ENCODE peak calls at places on chromosomes 13 and 19, in eight cellular contexts. T is PC-3, S is progenitor cell of endocrine pancreas, W is fibroblast of mammary gland, U is right lobe of liver, H is AG04450, A is endodermal cell, B is hepatocyte. C is an unnamed sample.

GRCh38 chr13:103371271-103371670 is 305.1 kb upstream of the SLC10A2 start:
- DNase-seq in T (peak), S (no peak), W (no peak), U (no peak), H (no peak), A (no peak), B (no peak), C (no peak)

GRCh38 chr13:97856001-97856675 is 97.3 kb upstream of the IPO5 start:
- DNase-seq in T (no peak), S (no peak), W (peak), U (no peak), H (no peak), A (peak), B (peak), C (no peak)

GRCh38 chr13:44311011-44311481 is 62.6 kb upstream of the SERP2 start:
- DNase-seq in T (peak), S (no peak), W (peak), U (no peak), H (no peak), A (no peak), B (no peak), C (no peak)

GRCh38 chr13:109784590-109785140 is 1.7 kb downstream of the IRS2 start:
- DNase-seq in T (peak), S (peak), W (peak), U (peak), H (no peak), A (peak), B (peak), C (peak)

GRCh38 chr13:99892189-99892588 is 79.4 kb downstream of the ZIC5 start:
- DNase-seq in T (no peak), S (no peak), W (no peak), U (no peak), H (no peak), A (peak), B (no peak), C (no peak)

GRCh38 chr19:40239415-40240226 is 13.1 kb upstream of the CCNP start:
- DNase-seq in T (no peak), S (no peak), W (no peak), U (no peak), H (no peak), A (no peak), B (no peak), C (no peak)

GRCh38 chr19:13938361-13939027 is at the start of gene PODNL1:
- DNase-seq in T (no peak), S (no peak), W (peak), U (no peak), H (no peak), A (no peak), B (peak), C (no peak)

GRCh38 chr13:42396501-42396900 is 124.5 kb downstream of the AKAP11 start:
- DNase-seq in T (peak), S (no peak), W (no peak), U (no peak), H (no peak), A (no peak), B (no peak), C (no peak)

DNA sequence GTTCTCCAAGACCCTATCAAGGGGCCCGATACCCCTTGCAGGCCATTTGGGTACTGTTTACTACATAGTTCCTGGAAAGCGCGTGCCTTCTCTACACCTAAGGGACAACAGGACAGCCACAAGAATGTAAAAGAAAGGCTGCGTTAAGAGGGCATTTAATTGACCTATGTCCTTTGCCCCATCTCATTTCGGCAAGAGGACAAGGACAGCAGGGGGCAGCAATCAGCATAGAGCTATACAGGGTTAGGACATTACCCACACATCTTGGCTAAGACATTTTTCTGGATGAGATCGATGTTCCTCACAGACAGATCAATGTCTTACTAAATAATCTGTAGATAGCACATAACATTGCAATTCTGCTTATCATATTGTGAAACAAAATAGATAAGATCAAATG is 41.2 kb downstream of the FLT3 start:
- DNase-seq in T (peak), S (no peak), W (peak), U (peak), H (no peak), A (peak), B (peak), C (no peak)
- TF ChIP-seq CTCF in T (peak), S (peak), W (peak), U (peak), H (peak), A (peak), B (peak), C (peak)

GRCh38 chr19:1812426-1813196 is 535 bp upstream of the ATP8B3 start:
- DNase-seq in T (peak), S (peak), W (peak), U (peak), H (peak), A (peak), B (peak), C (peak)
- TF ChIP-seq CTCF in T (peak), S (peak), W (peak), U (peak), H (peak), A (peak), B (peak), C (peak)

DNA sequence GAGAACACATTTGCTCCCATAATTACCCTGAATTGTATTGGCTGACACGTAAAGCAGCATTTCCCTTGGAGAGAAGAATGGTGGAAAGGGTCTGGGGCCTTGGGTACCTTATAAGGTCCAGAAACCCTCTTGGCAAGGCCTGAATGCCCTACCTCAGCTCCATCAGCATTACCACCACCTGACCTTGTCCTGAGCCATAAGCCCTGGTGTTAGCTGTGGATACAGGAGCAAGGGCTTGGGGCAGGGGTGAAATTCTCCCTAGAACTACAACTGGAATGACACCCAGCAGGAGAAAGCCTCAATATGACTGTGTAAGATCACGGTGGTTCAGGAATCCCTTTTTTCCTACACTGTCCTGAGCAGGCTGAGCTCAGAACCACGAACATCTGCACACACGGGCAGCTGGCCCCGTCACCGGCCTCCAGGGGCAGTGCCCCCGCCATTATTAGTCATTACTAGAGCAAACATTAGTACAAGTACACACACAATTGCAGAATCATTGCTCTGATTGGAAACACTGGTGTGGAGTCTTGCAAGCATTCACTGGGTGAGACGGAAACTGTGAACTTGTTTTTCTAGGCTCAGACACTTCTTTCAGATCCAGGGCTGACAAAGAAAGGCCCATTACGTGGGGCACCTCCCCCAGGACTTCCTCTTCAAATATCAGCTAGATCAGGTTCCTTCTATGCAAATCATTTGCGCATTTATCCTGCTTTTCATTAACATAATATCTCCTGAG is 26.7 kb upstream of the MTIF3 start:
- DNase-seq in T (peak), S (no peak), W (peak), U (no peak), H (peak), A (no peak), B (peak), C (no peak)
- TF ChIP-seq CTCF in T (peak), S (peak), W (no peak), U (peak), H (no peak), A (no peak), B (no peak), C (no peak)

GRCh38 chr19:20513179-20513934 is 52.2 kb downstream of the ZNF737 start:
- DNase-seq in T (no peak), S (no peak), W (no peak), U (no peak), H (no peak), A (no peak), B (peak), C (no peak)
- TF ChIP-seq CTCF in T (no peak), S (peak), W (no peak), U (no peak), H (no peak), A (peak), B (no peak), C (no peak)

DNA sequence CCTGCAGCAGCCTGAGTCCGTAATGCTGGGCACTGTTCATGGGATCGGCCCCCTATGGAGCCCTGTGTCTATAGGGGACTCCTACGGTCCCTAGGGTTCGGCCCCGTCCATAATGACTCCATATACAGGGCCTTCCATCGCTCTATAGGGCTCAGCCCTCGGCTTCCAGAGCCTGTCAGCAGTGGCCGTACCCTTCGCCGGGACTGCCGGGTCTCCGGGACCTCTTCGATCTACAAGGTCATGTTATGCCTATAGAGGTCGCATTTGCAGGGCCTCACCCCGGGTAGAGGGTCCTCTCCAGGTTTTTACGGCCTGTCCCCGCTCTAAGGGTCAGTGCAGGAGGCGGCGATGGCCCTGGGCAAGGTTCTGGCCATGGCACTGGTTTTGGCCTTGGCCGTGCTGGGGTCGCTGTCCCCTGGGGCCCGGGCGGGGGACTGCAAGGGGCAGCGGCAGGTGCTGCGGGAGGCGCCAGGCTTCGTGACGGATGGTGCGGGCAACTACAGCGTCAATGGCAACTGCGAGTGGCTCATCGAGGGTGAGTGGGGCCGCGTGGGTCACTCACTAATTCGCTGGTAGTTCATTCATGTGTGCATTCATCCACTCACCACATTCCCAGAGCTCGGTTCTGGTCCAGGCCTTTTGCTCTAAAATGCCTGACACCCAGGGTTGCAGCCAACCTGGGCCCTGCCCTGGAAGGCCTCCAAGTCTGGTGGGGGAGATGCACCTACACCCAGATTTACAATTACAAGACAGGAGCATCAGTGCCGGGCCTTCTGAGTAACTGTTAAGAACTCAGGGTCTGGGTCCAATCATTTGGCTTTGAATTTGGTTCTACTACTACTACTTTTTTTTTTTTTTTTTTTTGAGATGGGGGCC is 699 bp downstream of the MEGF8 start:
- DNase-seq in T (no peak), S (no peak), W (no peak), U (no peak), H (no peak), A (peak), B (no peak), C (no peak)
- TF ChIP-seq CTCF in T (peak), S (peak), W (no peak), U (peak), H (peak), A (peak), B (no peak), C (peak)

DNA sequence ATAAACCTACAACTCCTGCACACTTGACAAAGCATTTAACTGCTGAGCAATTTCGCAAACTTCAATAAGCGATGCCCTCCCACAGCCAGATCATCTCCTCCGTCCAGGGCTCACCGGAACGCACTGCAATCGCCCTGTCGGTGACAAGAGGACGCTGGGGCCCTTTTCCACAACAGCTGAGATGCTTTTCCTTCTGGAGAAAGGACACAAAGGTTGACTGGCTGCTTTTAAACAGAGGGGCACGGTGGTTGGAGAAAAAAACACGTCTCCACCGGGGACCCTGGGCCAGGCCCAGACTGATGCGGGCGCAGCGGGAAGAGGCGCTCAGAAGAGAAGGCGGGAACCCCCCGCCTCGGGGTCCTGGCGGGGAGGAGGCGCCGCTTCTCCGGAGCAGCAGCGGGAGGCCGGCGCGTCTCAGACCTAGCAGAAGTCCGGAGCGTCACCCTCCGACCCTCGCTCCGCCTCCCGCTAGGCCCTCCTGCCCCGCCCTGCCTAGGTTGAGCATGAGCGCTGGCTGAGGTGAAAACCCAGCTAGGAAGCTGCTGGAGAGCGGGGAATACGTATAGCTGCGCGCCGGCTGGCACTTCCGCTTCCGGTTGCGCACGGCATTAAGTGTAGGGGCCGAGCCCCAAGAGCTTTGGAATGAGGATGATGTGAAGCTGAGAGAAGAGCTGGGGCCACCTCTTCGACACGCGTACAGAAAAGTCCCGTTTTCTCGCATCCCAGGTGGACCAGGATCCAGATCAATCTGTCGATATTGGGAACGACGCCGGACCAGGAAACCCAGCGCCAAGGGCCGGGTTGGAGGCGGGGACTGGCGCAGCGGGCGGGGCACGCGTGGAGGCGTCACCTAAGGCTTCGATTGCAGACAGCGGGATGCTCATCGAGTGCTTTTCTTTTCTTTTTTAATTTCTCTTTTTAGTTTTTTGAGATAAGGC is at the start of gene ZNF846:
- DNase-seq in T (peak), S (peak), W (peak), U (peak), H (peak), A (peak), B (peak), C (peak)
- TF ChIP-seq CTCF in T (no peak), S (no peak), W (no peak), U (no peak), H (no peak), A (peak), B (no peak), C (peak)

GRCh38 chr13:38685974-38686571 is 804 bp upstream of the FREM2 start:
- DNase-seq in T (peak), S (peak), W (peak), U (peak), H (no peak), A (peak), B (peak), C (no peak)

GRCh38 chr13:38690231-38690630 is 3.4 kb downstream of the FREM2 start:
- DNase-seq in T (no peak), S (no peak), W (no peak), U (no peak), H (no peak), A (no peak), B (no peak), C (no peak)

GRCh38 chr13:38688674-38689073 is 1.8 kb downstream of the FREM2 start:
- DNase-seq in T (no peak), S (no peak), W (no peak), U (no peak), H (no peak), A (no peak), B (no peak), C (no peak)

GRCh38 chr13:38686635-38687245 is at the start of gene FREM2:
- DNase-seq in T (peak), S (peak), W (no peak), U (peak), H (no peak), A (peak), B (peak), C (peak)

DNA sequence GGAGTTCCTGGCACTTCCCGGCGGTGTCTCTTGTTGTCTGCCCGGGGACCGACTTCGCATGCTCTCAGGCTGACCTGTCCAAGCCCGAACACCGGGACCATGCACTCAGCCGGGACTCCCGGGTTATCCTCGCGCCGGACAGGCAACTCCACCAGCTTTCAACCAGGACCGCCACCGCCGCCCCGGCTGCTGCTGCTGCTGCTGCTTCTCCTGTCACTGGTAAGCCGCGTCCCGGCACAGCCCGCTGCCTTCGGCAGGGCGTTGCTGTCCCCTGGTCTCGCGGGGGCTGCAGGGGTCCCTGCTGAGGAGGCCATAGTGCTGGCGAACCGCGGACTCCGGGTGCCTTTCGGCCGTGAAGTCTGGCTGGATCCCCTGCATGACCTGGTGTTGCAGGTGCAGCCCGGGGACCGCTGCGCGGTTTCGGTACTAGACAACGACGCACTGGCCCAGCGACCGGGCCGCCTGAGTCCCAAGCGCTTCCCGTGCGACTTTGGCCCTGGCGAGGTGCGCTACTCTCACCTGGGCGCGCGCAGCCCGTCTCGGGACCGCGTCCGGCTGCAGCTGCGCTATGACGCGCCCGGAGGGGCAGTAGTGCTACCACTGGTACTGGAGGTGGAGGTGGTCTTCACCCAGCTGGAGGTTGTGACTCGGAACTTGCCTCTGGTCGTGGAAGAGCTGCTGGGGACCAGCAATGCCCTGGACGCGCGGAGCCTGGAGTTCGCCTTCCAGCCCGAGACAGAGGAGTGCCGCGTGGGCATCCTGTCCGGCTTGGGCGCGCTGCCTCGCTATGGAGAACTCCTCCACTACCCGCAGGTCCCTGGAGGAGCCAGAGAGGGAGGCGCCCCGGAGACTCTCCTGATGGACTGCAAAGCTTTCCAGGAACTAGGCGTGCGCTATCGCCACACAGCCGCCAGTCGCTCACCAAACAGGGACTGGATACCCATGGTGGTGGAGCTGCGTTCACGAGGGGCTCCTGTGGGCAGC is 661 bp downstream of the FREM2 start:
- DNase-seq in T (no peak), S (peak), W (peak), U (no peak), H (no peak), A (no peak), B (peak), C (peak)
- TF ChIP-seq CTCF in T (no peak), S (no peak), W (no peak), U (no peak), H (no peak), A (peak), B (no peak), C (no peak)

C was measured in type B pancreatic cell.